ENCODE peak calls at places on chromosomes 5 and 9, in six cellular contexts. One of them, this sample, is unnamed.

GRCh38 chr5:172972557-172972956 is 11.0 kb upstream of the ATP6V0E1 start:
- DNase-seq in hepatocyte: no peak
- DNase-seq in GM12878: no peak
- DNase-seq in RWPE1: no peak
- DNase-seq in CD8-positive, alpha-beta T cell: no peak
- DNase-seq in stromal cell of bone marrow: no peak
- DNase-seq in this sample: no peak

GRCh38 chr5:73550016-73550415 is 15.4 kb downstream of the ANKRA2 start:
- DNase-seq in hepatocyte: no peak
- DNase-seq in GM12878: no peak
- DNase-seq in RWPE1: no peak
- DNase-seq in CD8-positive, alpha-beta T cell: no peak
- DNase-seq in stromal cell of bone marrow: no peak
- DNase-seq in this sample: no peak

GRCh38 chr5:15425802-15426201 is 74.2 kb upstream of the FBXL7 start:
- DNase-seq in hepatocyte: no peak
- DNase-seq in GM12878: no peak
- DNase-seq in RWPE1: no peak
- DNase-seq in CD8-positive, alpha-beta T cell: no peak
- DNase-seq in stromal cell of bone marrow: no peak
- DNase-seq in this sample: no peak

GRCh38 chr5:81212211-81212687 is 20.9 kb upstream of the CKMT2 start:
- DNase-seq in hepatocyte: peak; percentile 75
- DNase-seq in GM12878: peak; percentile 51
- DNase-seq in RWPE1: no peak
- DNase-seq in CD8-positive, alpha-beta T cell: no peak
- DNase-seq in stromal cell of bone marrow: no peak
- DNase-seq in this sample: no peak

GRCh38 chr5:176954050-176954449 is 52.5 kb downstream of the UIMC1 start:
- DNase-seq in hepatocyte: no peak
- DNase-seq in GM12878: no peak
- DNase-seq in RWPE1: no peak
- DNase-seq in CD8-positive, alpha-beta T cell: no peak
- DNase-seq in stromal cell of bone marrow: no peak
- DNase-seq in this sample: no peak

GRCh38 chr9:7095054-7095453 is 337.3 kb downstream of the KDM4C start:
- DNase-seq in hepatocyte: no peak
- DNase-seq in GM12878: no peak
- DNase-seq in RWPE1: no peak
- DNase-seq in CD8-positive, alpha-beta T cell: no peak
- DNase-seq in stromal cell of bone marrow: no peak
- DNase-seq in this sample: no peak

GRCh38 chr5:73644385-73644963 is 18.5 kb downstream of the ARHGEF28 start:
- DNase-seq in hepatocyte: no peak
- DNase-seq in GM12878: no peak
- DNase-seq in RWPE1: no peak
- DNase-seq in CD8-positive, alpha-beta T cell: no peak
- DNase-seq in stromal cell of bone marrow: no peak
- DNase-seq in this sample: no peak

GRCh38 chr9:125183054-125183453 is 6.5 kb downstream of the PPP6C start:
- DNase-seq in hepatocyte: no peak
- DNase-seq in GM12878: no peak
- DNase-seq in RWPE1: no peak
- DNase-seq in CD8-positive, alpha-beta T cell: no peak
- DNase-seq in stromal cell of bone marrow: no peak
- DNase-seq in this sample: no peak

GRCh38 chr5:134003957-134004625 is 684 bp downstream of the VDAC1 start:
- DNase-seq in hepatocyte: peak; percentile 79
- DNase-seq in GM12878: no peak
- DNase-seq in RWPE1: peak; percentile 54
- DNase-seq in CD8-positive, alpha-beta T cell: peak; percentile 14
- DNase-seq in stromal cell of bone marrow: no peak
- DNase-seq in this sample: peak; percentile 17

GRCh38 chr5:10471672-10472071 is 30.0 kb downstream of the ROPN1L start:
- DNase-seq in hepatocyte: no peak
- DNase-seq in GM12878: no peak
- DNase-seq in RWPE1: no peak
- DNase-seq in CD8-positive, alpha-beta T cell: no peak
- DNase-seq in stromal cell of bone marrow: no peak
- DNase-seq in this sample: no peak

GRCh38 chr9:128499920-128500319 is 4.6 kb upstream of the GLE1 start:
- DNase-seq in hepatocyte: no peak
- DNase-seq in GM12878: no peak
- DNase-seq in RWPE1: no peak
- DNase-seq in CD8-positive, alpha-beta T cell: no peak
- DNase-seq in stromal cell of bone marrow: no peak
- DNase-seq in this sample: no peak

GRCh38 chr5:81232449-81233079 is 558 bp upstream of the CKMT2 start:
- DNase-seq in hepatocyte: no peak
- DNase-seq in GM12878: no peak
- DNase-seq in RWPE1: no peak
- DNase-seq in CD8-positive, alpha-beta T cell: no peak
- DNase-seq in stromal cell of bone marrow: peak; percentile 27
- DNase-seq in this sample: peak; percentile 50

GRCh38 chr9:74494490-74494889 is 2.6 kb upstream of the RORB start:
- DNase-seq in hepatocyte: no peak
- DNase-seq in GM12878: no peak
- DNase-seq in RWPE1: no peak
- DNase-seq in CD8-positive, alpha-beta T cell: no peak
- DNase-seq in stromal cell of bone marrow: no peak
- DNase-seq in this sample: no peak

GRCh38 chr9:127974002-127974768 is 6.6 kb downstream of the EEIG1 start:
- DNase-seq in hepatocyte: no peak
- DNase-seq in GM12878: no peak
- DNase-seq in RWPE1: no peak
- DNase-seq in CD8-positive, alpha-beta T cell: no peak
- DNase-seq in stromal cell of bone marrow: no peak
- DNase-seq in this sample: no peak

GRCh38 chr9:1173986-1174385 is 123.8 kb downstream of the DMRT2 start:
- DNase-seq in hepatocyte: no peak
- DNase-seq in GM12878: no peak
- DNase-seq in RWPE1: no peak
- DNase-seq in CD8-positive, alpha-beta T cell: no peak
- DNase-seq in stromal cell of bone marrow: no peak
- DNase-seq in this sample: peak; percentile 42

GRCh38 chr9:115411993-115412452 is 294.1 kb upstream of the TNC start:
- DNase-seq in hepatocyte: no peak
- DNase-seq in GM12878: no peak
- DNase-seq in RWPE1: no peak
- DNase-seq in CD8-positive, alpha-beta T cell: no peak
- DNase-seq in stromal cell of bone marrow: peak; percentile 48
- DNase-seq in this sample: peak; percentile 83

GRCh38 chr5:83577036-83577636 is 105.6 kb downstream of the VCAN start:
- DNase-seq in hepatocyte: peak; percentile 78
- DNase-seq in GM12878: no peak
- DNase-seq in RWPE1: peak; percentile 47
- DNase-seq in CD8-positive, alpha-beta T cell: no peak
- DNase-seq in stromal cell of bone marrow: no peak
- DNase-seq in this sample: no peak

GRCh38 chr5:177188775-177189174 is 55.2 kb downstream of the NSD1 start:
- DNase-seq in hepatocyte: no peak
- DNase-seq in GM12878: no peak
- DNase-seq in RWPE1: no peak
- DNase-seq in CD8-positive, alpha-beta T cell: no peak
- DNase-seq in stromal cell of bone marrow: no peak
- DNase-seq in this sample: no peak

GRCh38 chr5:15500326-15500958 is 462 bp downstream of the FBXL7 start:
- DNase-seq in hepatocyte: peak; percentile 40
- DNase-seq in GM12878: no peak
- DNase-seq in RWPE1: no peak
- DNase-seq in CD8-positive, alpha-beta T cell: no peak
- DNase-seq in stromal cell of bone marrow: no peak
- DNase-seq in this sample: no peak

GRCh38 chr5:12910611-12911010 is 1006.4 kb upstream of the CTNND2 start:
- DNase-seq in hepatocyte: no peak
- DNase-seq in GM12878: no peak
- DNase-seq in RWPE1: no peak
- DNase-seq in CD8-positive, alpha-beta T cell: no peak
- DNase-seq in stromal cell of bone marrow: no peak
- DNase-seq in this sample: no peak